ENCODE peak calls at places on chromosomes 16 and 17, in four cellular contexts. One of them, this sample, is unnamed.

GRCh38 chr17:50963139-50963538 is 97.0 kb upstream of the TOB1 start:
- DNase-seq in GM12878: no peak
- DNase-seq in HL-60: no peak
- DNase-seq in K562: no peak
- DNase-seq in this sample: no peak

GRCh38 chr17:42118545-42118944 is 2.6 kb downstream of the KAT2A start:
- DNase-seq in K562: peak
- DNase-seq in HL-60: no peak
- DNase-seq in GM12878: no peak
- DNase-seq in this sample: no peak

GRCh38 chr16:57372372-57373116 is at the start of gene CX3CL1:
- DNase-seq in GM12878: no peak
- DNase-seq in HL-60: no peak
- DNase-seq in K562: no peak
- DNase-seq in this sample: no peak

GRCh38 chr17:38334480-38335364 is 9.0 kb downstream of the GPR179 start:
- DNase-seq in GM12878: no peak
- DNase-seq in K562: no peak
- DNase-seq in HL-60: no peak
- DNase-seq in this sample: no peak

GRCh38 chr16:69217433-69217832 is 30.5 kb downstream of the SNTB2 start:
- DNase-seq in HL-60: no peak
- DNase-seq in K562: peak
- DNase-seq in GM12878: no peak
- DNase-seq in this sample: no peak

GRCh38 chr16:87297918-87298631 is 19.1 kb downstream of the C16orf95 start:
- DNase-seq in K562: peak
- DNase-seq in HL-60: no peak
- DNase-seq in GM12878: no peak
- DNase-seq in this sample: peak

GRCh38 chr16:72367841-72368240 is 195.9 kb upstream of the PMFBP1 start:
- DNase-seq in K562: no peak
- DNase-seq in HL-60: no peak
- DNase-seq in GM12878: no peak
- DNase-seq in this sample: no peak

GRCh38 chr17:48944519-48945260 is at the start of gene SNF8:
- DNase-seq in HL-60: peak
- DNase-seq in GM12878: peak
- DNase-seq in K562: peak
- DNase-seq in this sample: peak

GRCh38 chr17:45719335-45720071 is 64.6 kb upstream of the CRHR1 start:
- DNase-seq in GM12878: no peak
- DNase-seq in HL-60: no peak
- DNase-seq in K562: peak
- DNase-seq in this sample: no peak

GRCh38 chr16:228151-228855 is 946 bp downstream of the LUC7L start:
- DNase-seq in HL-60: no peak
- DNase-seq in K562: peak
- DNase-seq in GM12878: no peak
- DNase-seq in this sample: no peak

GRCh38 chr16:54239441-54239840 is 47.1 kb downstream of the IRX3 start:
- DNase-seq in K562: no peak
- DNase-seq in GM12878: no peak
- DNase-seq in HL-60: no peak
- DNase-seq in this sample: no peak

GRCh38 chr17:9644910-9645751 is at the start of gene USP43:
- DNase-seq in HL-60: no peak
- DNase-seq in GM12878: no peak
- DNase-seq in K562: peak
- DNase-seq in this sample: peak

GRCh38 chr16:19884611-19885455 is at the start of gene GPRC5B:
- DNase-seq in K562: peak
- DNase-seq in HL-60: peak
- DNase-seq in GM12878: no peak
- DNase-seq in this sample: peak

GRCh38 chr16:66459878-66460277 is 32.8 kb downstream of the BEAN1 start:
- DNase-seq in K562: no peak
- DNase-seq in HL-60: no peak
- DNase-seq in GM12878: no peak
- DNase-seq in this sample: no peak

GRCh38 chr16:4699030-4699556 is 5.7 kb downstream of the NUDT16L1 start:
- DNase-seq in K562: no peak
- DNase-seq in HL-60: no peak
- DNase-seq in GM12878: no peak
- DNase-seq in this sample: no peak

GRCh38 chr16:86882586-86883280 is 304.4 kb downstream of the FOXL1 start:
- DNase-seq in GM12878: no peak
- DNase-seq in HL-60: no peak
- DNase-seq in K562: no peak
- DNase-seq in this sample: no peak

GRCh38 chr16:17511340-17511739 is 40.6 kb upstream of the XYLT1 start:
- DNase-seq in HL-60: no peak
- DNase-seq in K562: no peak
- DNase-seq in GM12878: no peak
- DNase-seq in this sample: no peak

GRCh38 chr16:56041556-56042140 is 149.6 kb upstream of the GNAO1 start:
- DNase-seq in HL-60: no peak
- DNase-seq in K562: peak
- DNase-seq in GM12878: no peak
- DNase-seq in this sample: peak

GRCh38 chr17:45229681-45230409 is 8.2 kb downstream of the FMNL1 start:
- DNase-seq in GM12878: no peak
- DNase-seq in K562: no peak
- DNase-seq in HL-60: no peak
- DNase-seq in this sample: no peak

GRCh38 chr17:8124350-8125195 is 667 bp upstream of the HES7 start:
- DNase-seq in K562: peak
- DNase-seq in GM12878: no peak
- DNase-seq in HL-60: no peak
- DNase-seq in this sample: no peak

GRCh38 chr16:10668322-10669045 is 26.2 kb downstream of the TEKT5 start:
- DNase-seq in K562: peak
- DNase-seq in HL-60: no peak
- DNase-seq in GM12878: no peak
- DNase-seq in this sample: peak

GRCh38 chr17:73521376-73521775 is 122.9 kb downstream of the SDK2 start:
- DNase-seq in GM12878: no peak
- DNase-seq in HL-60: no peak
- DNase-seq in K562: no peak
- DNase-seq in this sample: no peak

GRCh38 chr16:55370762-55371482 is 46.9 kb downstream of the IRX6 start:
- DNase-seq in GM12878: no peak
- DNase-seq in HL-60: no peak
- DNase-seq in K562: peak
- DNase-seq in this sample: no peak

GRCh38 chr16:10121496-10121895 is 60.7 kb downstream of the GRIN2A start:
- DNase-seq in GM12878: no peak
- DNase-seq in HL-60: no peak
- DNase-seq in K562: no peak
- DNase-seq in this sample: no peak

GRCh38 chr17:56699186-56699895 is 105.8 kb downstream of the NOG start:
- DNase-seq in HL-60: no peak
- DNase-seq in GM12878: no peak
- DNase-seq in K562: no peak
- DNase-seq in this sample: no peak

GRCh38 chr17:78322858-78323455 is 36.9 kb downstream of the SOCS3 start:
- DNase-seq in HL-60: no peak
- DNase-seq in GM12878: no peak
- DNase-seq in K562: no peak
- DNase-seq in this sample: no peak

GRCh38 chr16:81003610-81004460 is 2.9 kb downstream of the CMC2 start:
- DNase-seq in HL-60: no peak
- DNase-seq in GM12878: no peak
- DNase-seq in K562: no peak
- DNase-seq in this sample: no peak
- TF ChIP-seq SPI1 in HL-60: no peak
- TF ChIP-seq SPI1 in GM12878: no peak
- TF ChIP-seq SPI1 in K562: no peak
- TF ChIP-seq SPI1 in this sample: no peak

DNA sequence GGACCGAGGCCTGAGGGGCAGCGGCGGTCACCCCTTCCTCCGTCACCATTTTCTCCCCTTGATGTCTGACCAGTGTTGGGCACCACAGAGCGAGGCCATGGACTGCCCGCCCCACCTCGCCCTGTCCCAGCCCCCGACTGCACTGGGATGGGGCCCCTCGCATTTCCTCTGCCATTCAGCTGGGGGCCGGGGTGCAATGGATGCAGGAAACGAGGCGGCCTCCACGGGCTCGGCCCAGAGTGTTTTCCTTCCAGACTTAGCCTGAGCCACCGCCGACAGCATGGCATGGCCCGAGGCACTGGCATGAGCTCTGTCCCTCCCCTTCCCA is 44.6 kb upstream of the ZC3H18 start:
- DNase-seq in HL-60: no peak
- DNase-seq in K562: no peak
- DNase-seq in GM12878: no peak
- DNase-seq in this sample: no peak
- TF ChIP-seq SPI1 in HL-60: no peak
- TF ChIP-seq SPI1 in K562: no peak
- TF ChIP-seq SPI1 in GM12878: no peak
- TF ChIP-seq SPI1 in this sample: no peak

GRCh38 chr16:79836129-79836528 is 235.6 kb upstream of the MAF start:
- DNase-seq in K562: peak
- DNase-seq in HL-60: no peak
- DNase-seq in GM12878: no peak
- DNase-seq in this sample: no peak

GRCh38 chr16:79839450-79839849 is 238.9 kb upstream of the MAF start:
- DNase-seq in HL-60: no peak
- DNase-seq in GM12878: no peak
- DNase-seq in K562: no peak
- DNase-seq in this sample: no peak

GRCh38 chr16:79839851-79840321 is 239.3 kb upstream of the MAF start:
- DNase-seq in GM12878: no peak
- DNase-seq in HL-60: no peak
- DNase-seq in K562: no peak
- DNase-seq in this sample: no peak

GRCh38 chr16:79842197-79842596 is 241.7 kb upstream of the MAF start:
- DNase-seq in K562: no peak
- DNase-seq in GM12878: no peak
- DNase-seq in HL-60: no peak
- DNase-seq in this sample: no peak

DNA sequence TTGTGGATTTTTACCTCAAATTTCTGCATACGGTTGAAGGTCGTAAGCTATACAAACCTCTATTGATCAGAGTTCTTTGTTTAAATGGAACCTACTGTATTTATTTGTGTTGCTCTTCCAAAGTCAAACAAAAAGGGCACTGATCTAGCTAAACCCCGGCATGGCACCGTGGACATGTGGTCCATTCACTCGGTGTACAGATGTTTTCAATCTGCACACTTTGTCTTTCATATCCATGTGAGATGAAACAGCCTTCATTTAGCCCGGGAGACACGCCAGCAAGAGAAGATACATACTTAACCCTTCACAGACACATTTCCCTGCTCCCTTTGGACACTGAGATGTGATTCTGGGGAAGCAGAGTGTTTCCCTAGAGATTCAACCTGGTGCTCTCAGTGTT is 238.3 kb upstream of the MAF start:
- DNase-seq in GM12878: no peak
- DNase-seq in HL-60: no peak
- DNase-seq in K562: no peak
- DNase-seq in this sample: no peak
- TF ChIP-seq SPI1 in GM12878: no peak
- TF ChIP-seq SPI1 in HL-60: no peak
- TF ChIP-seq SPI1 in K562: no peak
- TF ChIP-seq SPI1 in this sample: no peak

GRCh38 chr17:74601944-74602572 is 10.0 kb upstream of the CD300LD start:
- DNase-seq in K562: peak
- DNase-seq in GM12878: no peak
- DNase-seq in HL-60: peak
- DNase-seq in this sample: peak
- TF ChIP-seq SPI1 in K562: no peak
- TF ChIP-seq SPI1 in GM12878: no peak
- TF ChIP-seq SPI1 in HL-60: no peak
- TF ChIP-seq SPI1 in this sample: no peak

GRCh38 chr17:43443381-43443780 is 40.4 kb upstream of the DHX8 start:
- DNase-seq in HL-60: no peak
- DNase-seq in GM12878: no peak
- DNase-seq in K562: no peak
- DNase-seq in this sample: no peak

GRCh38 chr17:43446773-43447172 is 37.0 kb upstream of the DHX8 start:
- DNase-seq in GM12878: no peak
- DNase-seq in HL-60: no peak
- DNase-seq in K562: no peak
- DNase-seq in this sample: no peak

GRCh38 chr17:43442711-43443110 is 41.1 kb upstream of the DHX8 start:
- DNase-seq in HL-60: no peak
- DNase-seq in K562: no peak
- DNase-seq in GM12878: no peak
- DNase-seq in this sample: no peak

GRCh38 chr17:43445009-43445589 is 38.7 kb upstream of the DHX8 start:
- DNase-seq in GM12878: no peak
- DNase-seq in HL-60: no peak
- DNase-seq in K562: no peak
- DNase-seq in this sample: no peak

GRCh38 chr17:43444223-43445008 is 39.4 kb upstream of the DHX8 start:
- DNase-seq in GM12878: no peak
- DNase-seq in HL-60: no peak
- DNase-seq in K562: no peak
- DNase-seq in this sample: no peak
- TF ChIP-seq SPI1 in GM12878: no peak
- TF ChIP-seq SPI1 in HL-60: no peak
- TF ChIP-seq SPI1 in K562: no peak
- TF ChIP-seq SPI1 in this sample: no peak

GRCh38 chr16:8656376-8656775 is 18.0 kb upstream of the ABAT start:
- DNase-seq in HL-60: no peak
- DNase-seq in K562: no peak
- DNase-seq in GM12878: no peak
- DNase-seq in this sample: no peak

GRCh38 chr16:8663192-8664089 is 11.0 kb upstream of the ABAT start:
- DNase-seq in HL-60: no peak
- DNase-seq in K562: no peak
- DNase-seq in GM12878: no peak
- DNase-seq in this sample: no peak

GRCh38 chr16:8661703-8662102 is 12.7 kb upstream of the ABAT start:
- DNase-seq in GM12878: no peak
- DNase-seq in HL-60: no peak
- DNase-seq in K562: no peak
- DNase-seq in this sample: no peak

GRCh38 chr16:8665529-8665928 is 8.9 kb upstream of the ABAT start:
- DNase-seq in GM12878: no peak
- DNase-seq in K562: no peak
- DNase-seq in HL-60: no peak
- DNase-seq in this sample: no peak

DNA sequence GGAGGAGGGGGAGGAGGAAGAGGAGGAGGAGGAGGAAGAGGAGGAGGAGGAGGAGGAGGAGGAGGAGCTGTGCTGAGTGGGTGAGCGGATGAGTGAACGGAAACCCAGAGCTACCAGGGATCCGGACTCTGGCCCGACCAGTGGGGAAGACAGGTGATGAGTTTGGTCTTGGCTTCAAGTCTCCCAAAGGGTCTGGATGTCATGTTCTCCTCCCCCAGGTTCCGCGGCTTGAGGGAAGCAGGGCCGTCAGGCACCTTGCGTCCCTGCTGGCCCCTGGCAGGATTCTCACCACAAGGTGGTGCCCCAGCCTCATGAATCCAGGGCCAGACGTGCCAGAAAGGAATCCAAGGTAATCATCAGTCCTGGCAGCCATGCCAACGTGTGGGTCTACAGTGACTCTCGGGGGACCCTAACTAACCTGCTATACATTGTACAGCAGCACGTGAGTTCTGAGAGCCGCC is 13.5 kb upstream of the ABAT start:
- DNase-seq in HL-60: no peak
- DNase-seq in GM12878: no peak
- DNase-seq in K562: peak
- DNase-seq in this sample: peak
- TF ChIP-seq SPI1 in HL-60: no peak
- TF ChIP-seq SPI1 in GM12878: no peak
- TF ChIP-seq SPI1 in K562: no peak
- TF ChIP-seq SPI1 in this sample: no peak

This sample was measured in GM12891.